ENCODE peak calls at places on chromosomes 16 and 17, in ten cellular contexts. B, N, K, C, V, L, E, W, G and H are unnamed samples.

GRCh38 chr16:75624921-75625334 is 1.8 kb upstream of the ADAT1 start:
- DNase-seq in B (peak), N (no peak), K (peak), C (no peak), V (no peak), L (no peak), E (peak), W (no peak), G (no peak), H (no peak)

GRCh38 chr17:17741346-17742023 is 60.2 kb downstream of the RAI1 start:
- DNase-seq in B (no peak), N (no peak), K (peak), C (no peak), V (no peak), L (no peak), E (peak), W (no peak), G (no peak), H (no peak)

GRCh38 chr16:67833035-67833417 is 9.1 kb upstream of the THAP11 start:
- DNase-seq in B (peak), N (no peak), K (peak), C (no peak), V (no peak), L (no peak), E (peak), W (no peak), G (no peak), H (no peak)

GRCh38 chr17:69093995-69094394 is 33.3 kb upstream of the ABCA9 start:
- DNase-seq in B (no peak), N (no peak), K (no peak), C (no peak), V (no peak), L (no peak), E (no peak), W (no peak), G (no peak), H (no peak)

GRCh38 chr16:84677017-84677803 is 22.6 kb upstream of the USP10 start:
- DNase-seq in B (no peak), N (no peak), K (no peak), C (no peak), V (no peak), L (no peak), E (peak), W (no peak), G (no peak), H (no peak)

GRCh38 chr17:42276609-42277341 is 584 bp upstream of the STAT5B start:
- DNase-seq in B (peak), N (peak), K (peak), C (no peak), V (no peak), L (peak), E (peak), W (peak), G (peak), H (no peak)

GRCh38 chr17:8574687-8575086 is 55.8 kb downstream of the MYH10 start:
- DNase-seq in B (no peak), N (no peak), K (no peak), C (no peak), V (no peak), L (no peak), E (peak), W (no peak), G (no peak), H (no peak)

GRCh38 chr16:88287219-88287618 is 95.5 kb upstream of the ZNF469 start:
- DNase-seq in B (peak), N (no peak), K (no peak), C (no peak), V (no peak), L (peak), E (no peak), W (no peak), G (no peak), H (no peak)

GRCh38 chr17:77865109-77865611 is 93.3 kb upstream of the TNRC6C start:
- DNase-seq in B (no peak), N (no peak), K (peak), C (no peak), V (no peak), L (no peak), E (peak), W (no peak), G (no peak), H (no peak)

GRCh38 chr17:39926588-39927100 is 757 bp downstream of the ORMDL3 start:
- DNase-seq in B (peak), N (peak), K (peak), C (no peak), V (peak), L (peak), E (peak), W (no peak), G (no peak), H (peak)

GRCh38 chr16:75584108-75584507 is 17.9 kb downstream of the GABARAPL2 start:
- DNase-seq in B (no peak), N (no peak), K (no peak), C (no peak), V (peak), L (no peak), E (no peak), W (no peak), G (no peak), H (no peak)

GRCh38 chr16:72400257-72401078 is 228.5 kb upstream of the PMFBP1 start:
- DNase-seq in B (peak), N (peak), K (peak), C (peak), V (peak), L (peak), E (peak), W (peak), G (no peak), H (peak)

GRCh38 chr16:29318037-29318436 is 88.5 kb downstream of the NPIPB11 start:
- DNase-seq in B (no peak), N (no peak), K (no peak), C (no peak), V (no peak), L (no peak), E (no peak), W (no peak), G (no peak), H (no peak)